ENCODE peak calls at places on chromosomes 12 and 14, in seven cellular contexts. G is neuronal stem cell, U is mesendoderm, V is H1, J is H9, N is IMR-90, S is mesenchymal stem cell. M is an unnamed sample.

GRCh38 chr14:98623806-98624430 is 648.1 kb downstream of the BCL11B start:
- DNase-seq in G (no peak), U (no peak), V (no peak), J (no peak), N (no peak), S (no peak), M (no peak)

GRCh38 chr12:123657211-123657610 is 13.7 kb upstream of the TCTN2 start:
- DNase-seq in G (no peak), U (no peak), V (no peak), J (peak), N (no peak), S (no peak), M (no peak)

GRCh38 chr12:55840581-55841351 is 2.0 kb downstream of the MMP19 start:
- DNase-seq in G (no peak), U (no peak), V (no peak), J (no peak), N (no peak), S (no peak), M (no peak)

GRCh38 chr14:94320243-94320642 is 2.9 kb downstream of the SERPINA6 start:
- DNase-seq in G (no peak), U (no peak), V (no peak), J (no peak), N (no peak), S (no peak), M (no peak)

GRCh38 chr12:62170241-62170640 is 90.0 kb upstream of the USP15 start:
- DNase-seq in G (no peak), U (no peak), V (no peak), J (no peak), N (no peak), S (no peak), M (peak)

GRCh38 chr12:12705833-12706520 is 10.0 kb upstream of the GPR19 start:
- DNase-seq in G (no peak), U (peak), V (no peak), J (no peak), N (no peak), S (no peak), M (peak)

GRCh38 chr14:104227806-104228205 is 89.4 kb downstream of the KIF26A start:
- DNase-seq in G (no peak), U (peak), V (no peak), J (no peak), N (no peak), S (no peak), M (no peak)

GRCh38 chr14:105092124-105092911 is 27.1 kb upstream of the GPR132 start:
- DNase-seq in G (no peak), U (no peak), V (no peak), J (peak), N (no peak), S (peak), M (peak)

GRCh38 chr12:52646613-52647012 is 5.4 kb downstream of the KRT2 start:
- DNase-seq in G (no peak), U (no peak), V (no peak), J (peak), N (no peak), S (no peak), M (no peak)

GRCh38 chr14:91371990-91372375 is 45.6 kb downstream of the CCDC88C start:
- DNase-seq in G (no peak), U (no peak), V (no peak), J (no peak), N (no peak), S (no peak), M (no peak)
- H3K18ac ChIP-seq in G (peak), U (no peak), V (no peak), J (no peak), N (no peak), S (no peak), M (no peak)

GRCh38 chr14:101446387-101446969 is 114.8 kb upstream of the DIO3 start:
- DNase-seq in G (no peak), U (no peak), V (no peak), J (no peak), N (no peak), S (no peak), M (no peak)

GRCh38 chr14:101442451-101442850 is 118.8 kb upstream of the DIO3 start:
- DNase-seq in G (no peak), U (no peak), V (no peak), J (no peak), N (no peak), S (no peak), M (no peak)

GRCh38 chr14:101445278-101445677 is 116.0 kb upstream of the DIO3 start:
- DNase-seq in G (no peak), U (no peak), V (no peak), J (no peak), N (no peak), S (no peak), M (no peak)

GRCh38 chr14:101441710-101442109 is 119.6 kb upstream of the DIO3 start:
- DNase-seq in G (no peak), U (no peak), V (no peak), J (no peak), N (no peak), S (no peak), M (no peak)

DNA sequence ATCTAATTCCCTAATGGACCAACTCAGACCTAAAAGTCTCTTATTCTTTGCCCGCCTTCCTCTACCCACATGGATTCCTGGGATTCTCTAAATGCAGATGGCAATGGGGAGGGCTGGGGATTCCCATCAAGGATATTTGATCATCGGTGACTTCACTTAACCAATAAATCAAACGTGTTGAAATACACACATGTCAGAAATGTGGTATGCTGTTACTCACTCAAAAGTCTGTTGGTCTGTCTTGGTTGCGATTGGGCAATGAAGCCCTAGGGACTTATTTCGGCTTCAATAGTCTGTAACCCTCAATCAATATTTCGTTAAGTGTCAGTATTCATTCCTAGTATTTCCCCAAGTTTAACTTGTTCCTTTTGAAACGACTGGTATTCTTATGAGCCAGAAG is 117.2 kb upstream of the DIO3 start:
- DNase-seq in G (no peak), U (no peak), V (no peak), J (no peak), N (peak), S (no peak), M (peak)
- H2AK5ac ChIP-seq in G (no peak), U (no peak), V (no peak), J (no peak), N (no peak), S (no peak), M (no peak)

DNA sequence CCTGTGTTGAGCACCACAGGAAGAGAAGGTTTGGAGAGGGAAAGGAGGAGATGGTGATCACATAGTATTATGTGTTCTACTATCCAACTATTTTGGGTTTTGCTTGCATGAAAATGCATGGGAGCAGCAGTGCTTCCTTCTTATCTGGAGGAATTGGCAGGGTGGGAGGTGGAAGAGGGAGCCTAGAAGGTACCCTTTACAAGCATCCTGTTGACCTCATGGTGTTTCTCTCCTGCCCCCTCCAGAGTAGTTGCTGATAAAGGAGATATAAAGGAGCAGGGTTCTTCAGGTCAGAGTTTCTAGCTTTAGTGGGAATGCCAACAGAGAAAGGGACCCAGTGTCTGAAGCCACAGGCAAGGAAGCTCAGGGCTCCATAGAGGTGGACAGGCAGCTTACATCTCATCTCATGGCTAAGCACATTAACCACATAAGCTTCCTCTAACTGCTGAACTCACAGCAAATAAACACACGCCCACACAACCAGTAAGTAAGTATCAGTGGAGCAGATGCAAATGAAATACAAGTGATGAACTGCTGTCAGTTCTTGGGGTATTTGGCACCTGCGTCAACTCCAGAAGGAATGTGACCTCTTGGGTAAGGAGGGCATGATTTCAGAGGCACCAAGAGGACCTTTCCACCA is 174.2 kb upstream of the SLC38A2 start:
- DNase-seq in G (no peak), U (no peak), V (no peak), J (no peak), N (peak), S (peak), M (no peak)
- H3K18ac ChIP-seq in G (no peak), U (no peak), V (no peak), J (no peak), N (peak), S (peak), M (no peak)

GRCh38 chr12:110284597-110284996 is 3.5 kb downstream of the ATP2A2 start:
- DNase-seq in G (no peak), U (no peak), V (no peak), J (no peak), N (no peak), S (no peak), M (no peak)
- H2AK5ac ChIP-seq in G (no peak), U (no peak), V (no peak), J (no peak), N (no peak), S (no peak), M (no peak)

DNA sequence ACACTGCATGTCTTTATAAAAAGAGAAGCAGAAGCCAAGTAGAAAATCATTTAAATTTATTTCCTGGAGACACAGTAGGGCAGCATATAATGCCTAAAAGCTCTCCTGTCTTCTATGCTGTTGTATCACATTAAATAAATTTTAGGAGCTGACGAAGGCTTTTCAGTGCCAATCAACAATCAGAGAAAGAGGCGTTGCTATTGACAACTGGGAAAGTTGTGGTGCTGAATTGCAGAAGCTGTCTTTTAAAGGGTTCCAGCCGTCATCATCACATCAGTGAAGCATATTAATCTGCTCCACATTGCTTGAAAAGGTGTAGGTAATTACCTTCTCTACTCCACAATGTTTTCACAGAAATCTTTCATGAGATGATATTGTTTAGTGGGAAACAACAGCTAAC is 103.9 kb downstream of the FSCB start:
- DNase-seq in G (no peak), U (no peak), V (no peak), J (no peak), N (no peak), S (no peak), M (no peak)
- H3K18ac ChIP-seq in G (no peak), U (no peak), V (no peak), J (no peak), N (no peak), S (no peak), M (no peak)

M was measured in trophoblast cell.